ENCODE peak calls at places on chromosomes 11 and 22, in seven cellular contexts. One of them, this sample, is unnamed.

GRCh38 chr22:45645526-45646414 is 25.9 kb upstream of the ATXN10 start:
- DNase-seq in heart right ventricle: peak; percentile 78
- DNase-seq in neural progenitor cell: peak; percentile 86
- DNase-seq in mucosa of descending colon: peak; percentile 89
- DNase-seq in D721Med: peak; percentile 43
- DNase-seq in fibroblast of lung: peak; percentile 37
- DNase-seq in choroid plexus epithelial cell: peak; percentile 61
- DNase-seq in this sample: peak; percentile 79

GRCh38 chr11:110176366-110177056 is 83.3 kb downstream of the ZC3H12C start:
- DNase-seq in heart right ventricle: no peak
- DNase-seq in neural progenitor cell: no peak
- DNase-seq in mucosa of descending colon: no peak
- DNase-seq in D721Med: no peak
- DNase-seq in fibroblast of lung: peak; percentile 52
- DNase-seq in choroid plexus epithelial cell: peak; percentile 64
- DNase-seq in this sample: no peak

GRCh38 chr11:116825434-116825833 is 2.3 kb upstream of the APOA4 start:
- DNase-seq in heart right ventricle: no peak
- DNase-seq in neural progenitor cell: no peak
- DNase-seq in mucosa of descending colon: no peak
- DNase-seq in D721Med: no peak
- DNase-seq in fibroblast of lung: no peak
- DNase-seq in choroid plexus epithelial cell: no peak
- DNase-seq in this sample: no peak

GRCh38 chr11:119919656-119920055 is 190.7 kb upstream of the NECTIN1 start:
- DNase-seq in heart right ventricle: no peak
- DNase-seq in neural progenitor cell: no peak
- DNase-seq in mucosa of descending colon: no peak
- DNase-seq in D721Med: no peak
- DNase-seq in fibroblast of lung: no peak
- DNase-seq in choroid plexus epithelial cell: no peak
- DNase-seq in this sample: no peak

GRCh38 chr11:117900144-117900651 is 23.7 kb upstream of the FXYD6 start:
- DNase-seq in heart right ventricle: no peak
- DNase-seq in neural progenitor cell: no peak
- DNase-seq in mucosa of descending colon: no peak
- DNase-seq in D721Med: no peak
- DNase-seq in fibroblast of lung: no peak
- DNase-seq in choroid plexus epithelial cell: no peak
- DNase-seq in this sample: no peak

GRCh38 chr11:12223771-12224536 is 113.6 kb downstream of the MICAL2 start:
- DNase-seq in heart right ventricle: no peak
- DNase-seq in neural progenitor cell: no peak
- DNase-seq in mucosa of descending colon: peak; percentile 53
- DNase-seq in D721Med: peak; percentile 68
- DNase-seq in fibroblast of lung: peak; percentile 53
- DNase-seq in choroid plexus epithelial cell: no peak
- DNase-seq in this sample: no peak

GRCh38 chr22:49996532-49997220 is 15.9 kb downstream of the IL17REL start:
- DNase-seq in heart right ventricle: no peak
- DNase-seq in neural progenitor cell: no peak
- DNase-seq in mucosa of descending colon: peak; percentile 51
- DNase-seq in D721Med: no peak
- DNase-seq in fibroblast of lung: no peak
- DNase-seq in choroid plexus epithelial cell: no peak
- DNase-seq in this sample: no peak

GRCh38 chr11:3189886-3190583 is 24.9 kb upstream of the OSBPL5 start:
- DNase-seq in heart right ventricle: no peak
- DNase-seq in neural progenitor cell: no peak
- DNase-seq in mucosa of descending colon: no peak
- DNase-seq in D721Med: no peak
- DNase-seq in fibroblast of lung: no peak
- DNase-seq in choroid plexus epithelial cell: no peak
- DNase-seq in this sample: no peak

GRCh38 chr11:33860926-33861325 is 30.9 kb downstream of the LMO2 start:
- DNase-seq in heart right ventricle: no peak
- DNase-seq in neural progenitor cell: no peak
- DNase-seq in mucosa of descending colon: no peak
- DNase-seq in D721Med: no peak
- DNase-seq in fibroblast of lung: no peak
- DNase-seq in choroid plexus epithelial cell: no peak
- DNase-seq in this sample: no peak

GRCh38 chr22:27116295-27116694 is 458.9 kb downstream of the MIAT start:
- DNase-seq in heart right ventricle: no peak
- DNase-seq in neural progenitor cell: no peak
- DNase-seq in mucosa of descending colon: no peak
- DNase-seq in D721Med: no peak
- DNase-seq in fibroblast of lung: no peak
- DNase-seq in choroid plexus epithelial cell: no peak
- DNase-seq in this sample: no peak

GRCh38 chr11:120172054-120172881 is 34.4 kb upstream of the TRIM29 start:
- DNase-seq in heart right ventricle: peak; percentile 64
- DNase-seq in neural progenitor cell: peak; percentile 91
- DNase-seq in mucosa of descending colon: peak; percentile 75
- DNase-seq in D721Med: peak; percentile 62
- DNase-seq in fibroblast of lung: peak; percentile 61
- DNase-seq in choroid plexus epithelial cell: peak; percentile 79
- DNase-seq in this sample: peak; percentile 25

GRCh38 chr11:2211113-2211971 is 39.7 kb upstream of the TH start:
- DNase-seq in heart right ventricle: peak; percentile 6
- DNase-seq in neural progenitor cell: peak; percentile 91
- DNase-seq in mucosa of descending colon: no peak
- DNase-seq in D721Med: no peak
- DNase-seq in fibroblast of lung: no peak
- DNase-seq in choroid plexus epithelial cell: no peak
- DNase-seq in this sample: peak; percentile 11

GRCh38 chr11:27234961-27235360 is 128.1 kb downstream of the CCDC34 start:
- DNase-seq in heart right ventricle: no peak
- DNase-seq in neural progenitor cell: no peak
- DNase-seq in mucosa of descending colon: no peak
- DNase-seq in D721Med: no peak
- DNase-seq in fibroblast of lung: no peak
- DNase-seq in choroid plexus epithelial cell: no peak
- DNase-seq in this sample: no peak

GRCh38 chr11:80955588-80955987 is 1514.8 kb upstream of the TENM4 start:
- DNase-seq in heart right ventricle: no peak
- DNase-seq in neural progenitor cell: no peak
- DNase-seq in mucosa of descending colon: no peak
- DNase-seq in D721Med: no peak
- DNase-seq in fibroblast of lung: no peak
- DNase-seq in choroid plexus epithelial cell: no peak
- DNase-seq in this sample: no peak

GRCh38 chr22:19691721-19692341 is 22.5 kb upstream of the SEPTIN5 start:
- DNase-seq in heart right ventricle: no peak
- DNase-seq in neural progenitor cell: peak; percentile 73
- DNase-seq in mucosa of descending colon: no peak
- DNase-seq in D721Med: no peak
- DNase-seq in fibroblast of lung: peak; percentile 51
- DNase-seq in choroid plexus epithelial cell: peak; percentile 72
- DNase-seq in this sample: no peak

GRCh38 chr11:16337421-16338213 is 18.7 kb downstream of the SOX6 start:
- DNase-seq in heart right ventricle: no peak
- DNase-seq in neural progenitor cell: no peak
- DNase-seq in mucosa of descending colon: no peak
- DNase-seq in D721Med: no peak
- DNase-seq in fibroblast of lung: no peak
- DNase-seq in choroid plexus epithelial cell: no peak
- DNase-seq in this sample: no peak

GRCh38 chr22:17906978-17907730 is 117.2 kb downstream of the MICAL3 start:
- DNase-seq in heart right ventricle: no peak
- DNase-seq in neural progenitor cell: no peak
- DNase-seq in mucosa of descending colon: no peak
- DNase-seq in D721Med: peak; percentile 40
- DNase-seq in fibroblast of lung: no peak
- DNase-seq in choroid plexus epithelial cell: no peak
- DNase-seq in this sample: no peak

GRCh38 chr11:47971501-47971900 is 8.9 kb upstream of the PTPRJ start:
- DNase-seq in heart right ventricle: no peak
- DNase-seq in neural progenitor cell: no peak
- DNase-seq in mucosa of descending colon: no peak
- DNase-seq in D721Med: no peak
- DNase-seq in fibroblast of lung: no peak
- DNase-seq in choroid plexus epithelial cell: no peak
- DNase-seq in this sample: no peak

DNA sequence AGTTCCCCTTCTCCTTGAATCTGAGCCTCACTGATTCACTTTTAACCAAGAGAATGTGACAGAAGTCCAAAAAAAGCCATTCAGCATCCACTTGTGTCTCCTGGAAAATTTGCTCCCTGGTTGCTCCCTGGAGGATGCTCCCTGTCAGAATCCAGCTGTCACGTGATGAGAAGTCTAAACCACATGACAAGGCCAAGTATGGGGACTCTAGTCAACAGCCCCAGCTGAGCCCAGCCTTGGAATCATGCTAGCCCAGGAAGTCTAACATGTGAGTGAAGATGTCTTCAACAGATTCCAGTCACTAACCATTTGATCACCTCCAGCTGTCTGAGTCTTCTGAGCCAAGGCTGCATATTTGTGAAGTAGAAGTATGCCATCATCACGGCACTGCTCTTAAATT is 4.2 kb downstream of the OR56B4 start:
- DNase-seq in heart right ventricle: no peak
- DNase-seq in neural progenitor cell: no peak
- DNase-seq in mucosa of descending colon: no peak
- DNase-seq in D721Med: no peak
- DNase-seq in fibroblast of lung: no peak
- DNase-seq in choroid plexus epithelial cell: no peak
- DNase-seq in this sample: no peak
- TF ChIP-seq CTCF in heart right ventricle: no peak
- TF ChIP-seq CTCF in neural progenitor cell: no peak
- TF ChIP-seq CTCF in mucosa of descending colon: no peak
- TF ChIP-seq CTCF in D721Med: no peak
- TF ChIP-seq CTCF in fibroblast of lung: no peak
- TF ChIP-seq CTCF in choroid plexus epithelial cell: no peak
- TF ChIP-seq CTCF in this sample: no peak

DNA sequence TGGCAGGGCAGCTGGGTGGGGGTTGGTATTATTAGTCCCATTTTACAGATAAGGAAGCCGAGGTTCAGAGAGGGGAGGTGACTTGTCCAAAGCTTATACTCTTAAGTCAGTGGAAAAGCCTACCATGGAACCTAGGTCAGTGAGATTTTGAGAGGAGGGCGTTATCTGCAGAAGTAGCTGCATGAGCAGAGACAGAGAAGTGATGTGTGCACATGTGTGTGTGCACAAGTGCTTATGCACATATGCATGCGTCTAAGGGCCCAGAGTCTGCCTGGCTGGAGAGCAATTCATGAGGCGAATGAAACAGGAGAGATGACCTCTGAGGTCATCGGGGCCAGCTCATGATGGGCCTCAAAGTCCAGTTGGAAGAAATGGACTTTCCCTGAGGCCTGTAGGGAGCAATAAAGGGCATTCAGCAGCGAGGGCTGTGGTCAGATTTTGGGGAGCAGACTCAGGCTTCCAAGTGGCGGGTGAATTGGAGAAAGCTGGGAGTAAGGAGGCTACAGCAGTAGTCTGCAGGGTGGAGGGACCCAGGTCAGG is 8.2 kb downstream of the PLEKHB1 start:
- DNase-seq in heart right ventricle: no peak
- DNase-seq in neural progenitor cell: no peak
- DNase-seq in mucosa of descending colon: no peak
- DNase-seq in D721Med: no peak
- DNase-seq in fibroblast of lung: no peak
- DNase-seq in choroid plexus epithelial cell: no peak
- DNase-seq in this sample: no peak
- TF ChIP-seq CTCF in heart right ventricle: no peak
- TF ChIP-seq CTCF in neural progenitor cell: no peak
- TF ChIP-seq CTCF in mucosa of descending colon: no peak
- TF ChIP-seq CTCF in D721Med: no peak
- TF ChIP-seq CTCF in fibroblast of lung: no peak
- TF ChIP-seq CTCF in choroid plexus epithelial cell: no peak
- TF ChIP-seq CTCF in this sample: no peak

GRCh38 chr11:108333403-108333899 is 110.6 kb downstream of the ATM start:
- DNase-seq in heart right ventricle: no peak
- DNase-seq in neural progenitor cell: no peak
- DNase-seq in mucosa of descending colon: no peak
- DNase-seq in D721Med: no peak
- DNase-seq in fibroblast of lung: no peak
- DNase-seq in choroid plexus epithelial cell: no peak
- DNase-seq in this sample: no peak
- TF ChIP-seq CTCF in heart right ventricle: no peak
- TF ChIP-seq CTCF in neural progenitor cell: no peak
- TF ChIP-seq CTCF in mucosa of descending colon: no peak
- TF ChIP-seq CTCF in D721Med: no peak
- TF ChIP-seq CTCF in fibroblast of lung: no peak
- TF ChIP-seq CTCF in choroid plexus epithelial cell: no peak
- TF ChIP-seq CTCF in this sample: no peak

DNA sequence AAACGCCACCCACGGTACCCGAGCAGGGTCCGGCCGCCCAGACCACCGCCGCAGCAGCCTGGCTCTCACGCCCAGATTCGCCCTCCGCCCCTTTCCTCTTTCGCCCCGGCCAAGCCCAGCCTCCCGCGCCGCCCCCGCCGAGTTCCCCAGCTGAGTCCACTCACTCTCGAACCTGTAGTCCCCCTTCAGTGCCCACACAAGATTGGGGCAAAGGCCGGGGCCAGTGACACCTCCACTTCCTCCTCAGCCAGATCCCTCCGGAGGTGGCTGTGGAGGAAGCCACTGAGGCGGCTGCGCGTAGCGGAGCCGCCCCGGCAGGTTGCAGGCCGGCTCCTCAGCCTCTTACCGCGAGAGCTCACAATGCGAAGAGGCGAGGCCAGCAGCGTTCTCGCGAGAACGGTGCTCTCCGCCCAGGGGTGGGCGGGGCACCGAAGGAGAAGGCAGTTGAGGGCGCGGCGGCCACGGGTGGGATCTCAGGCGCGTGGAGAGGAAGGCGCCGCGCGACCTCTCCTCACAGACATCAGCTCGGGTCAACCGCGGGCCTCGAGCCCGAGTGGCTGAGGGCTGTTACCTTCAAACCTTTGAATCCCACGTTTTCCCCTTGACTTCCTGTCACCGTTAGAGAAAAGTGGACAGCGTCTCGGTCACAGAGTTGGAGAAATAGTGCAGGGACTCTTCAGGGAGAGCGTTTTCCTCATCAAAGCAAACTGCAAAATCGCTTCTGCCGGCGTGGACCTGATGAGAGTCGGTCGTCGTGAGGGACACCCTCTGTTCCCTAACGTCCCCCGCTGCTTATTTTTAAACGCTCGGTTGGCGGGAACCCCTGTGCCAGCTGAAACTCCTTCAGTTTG is at the start of gene BTBD10:
- DNase-seq in heart right ventricle: peak; percentile 94
- DNase-seq in neural progenitor cell: peak; percentile 98
- DNase-seq in mucosa of descending colon: peak; percentile 97
- DNase-seq in D721Med: peak; percentile 66
- DNase-seq in fibroblast of lung: peak; percentile 94
- DNase-seq in choroid plexus epithelial cell: peak; percentile 96
- DNase-seq in this sample: peak; percentile 87
- TF ChIP-seq CTCF in heart right ventricle: no peak
- TF ChIP-seq CTCF in neural progenitor cell: no peak
- TF ChIP-seq CTCF in mucosa of descending colon: no peak
- TF ChIP-seq CTCF in D721Med: no peak
- TF ChIP-seq CTCF in fibroblast of lung: no peak
- TF ChIP-seq CTCF in choroid plexus epithelial cell: no peak
- TF ChIP-seq CTCF in this sample: no peak